ENCODE peak calls at places on chromosome X, in six cellular contexts. T is K562, V is HepG2, C is GM23338, D is GM12878, R is H1. B is an unnamed sample.
A peak's percentile ranks its signal among the peaks of the same experiment; 100 is the strongest.

GRCh38 chrX:45598841-45599240 is 398.2 kb upstream of the DIPK2B start:
- DNase-seq in R (no peak), C (no peak), V (no peak), D (no peak), T (no peak), B (no peak)

GRCh38 chrX:39509157-39509556 is 588.6 kb downstream of the BCOR start:
- DNase-seq in T (no peak), V (no peak), C (no peak), R (no peak), D (no peak), B (no peak)

GRCh38 chrX:136847874-136848273 is 32.7 kb downstream of the RBMX start:
- DNase-seq in C (no peak), R (no peak), V (no peak), D (no peak), T (peak; percentile 48), B (no peak)

GRCh38 chrX:46653482-46653881 is 79.9 kb downstream of the CHST7 start:
- DNase-seq in T (peak; percentile 7), D (no peak), V (peak; percentile 3), R (peak; percentile 53), C (peak; percentile 44), B (peak; percentile 54)

GRCh38 chrX:150363561-150364346 is 637 bp downstream of the MAMLD1 start:
- DNase-seq in V (no peak), T (no peak), D (no peak), C (peak; percentile 59), R (peak; percentile 50), B (peak; percentile 23)

GRCh38 chrX:30814978-30815377 is 74.1 kb downstream of the TAB3 start:
- DNase-seq in D (no peak), T (no peak), V (no peak), C (no peak), R (no peak), B (no peak)

GRCh38 chrX:72387247-72387646 is 81.5 kb upstream of the CITED1 start:
- DNase-seq in T (no peak), C (no peak), D (no peak), V (no peak), R (no peak), B (no peak)

GRCh38 chrX:103839404-103839803 is 7.3 kb upstream of the RAB9B start:
- DNase-seq in T (no peak), C (no peak), V (no peak), D (no peak), R (no peak), B (no peak)

GRCh38 chrX:30307466-30307865 is 1.7 kb downstream of the NR0B1 start:
- DNase-seq in D (no peak), C (no peak), R (no peak), T (no peak), V (no peak), B (no peak)

GRCh38 chrX:46912673-46913491 is 661 bp downstream of the JADE3 start:
- DNase-seq in C (peak; percentile 76), V (peak; percentile 39), D (no peak), T (peak; percentile 46), R (peak; percentile 60), B (peak; percentile 69)

DNA sequence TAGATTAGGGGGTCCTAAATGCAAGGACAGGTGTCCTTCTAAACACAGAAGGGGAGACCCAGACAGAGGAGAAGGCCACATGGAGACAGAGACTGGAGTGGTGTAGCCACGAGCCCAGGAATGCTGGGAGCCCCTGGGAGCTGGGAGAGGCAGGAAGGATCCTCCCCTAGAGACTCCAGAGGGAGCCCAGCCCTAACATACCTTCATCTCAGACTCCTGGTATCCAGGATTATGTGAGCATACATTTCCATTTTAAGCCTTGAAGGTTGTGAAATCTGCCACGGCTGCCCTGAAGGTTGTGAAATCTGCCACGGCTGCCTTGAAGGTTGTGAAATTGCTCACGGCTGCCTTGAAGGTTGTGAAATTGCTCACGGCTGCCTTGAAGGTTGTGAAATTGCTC is 148.4 kb downstream of the ASMT start:
- DNase-seq in R (no peak), T (no peak), C (no peak), V (no peak), D (no peak), B (no peak)
- TF ChIP-seq CREB1 in R (no peak), T (no peak), C (no peak), V (no peak), D (no peak), B (no peak)

GRCh38 chrX:115609621-115610020 is 48.6 kb downstream of the PLS3 start:
- DNase-seq in V (no peak), T (no peak), C (no peak), D (no peak), R (no peak), B (no peak)

GRCh38 chrX:115603534-115604074 is 42.6 kb downstream of the PLS3 start:
- DNase-seq in V (no peak), C (no peak), R (no peak), D (no peak), T (no peak), B (no peak)

GRCh38 chrX:115602729-115603389 is 41.9 kb downstream of the PLS3 start:
- DNase-seq in R (no peak), T (no peak), C (no peak), D (no peak), V (no peak), B (no peak)

GRCh38 chrX:115602308-115602707 is 41.3 kb downstream of the PLS3 start:
- DNase-seq in D (no peak), T (no peak), C (no peak), R (no peak), V (no peak), B (no peak)

GRCh38 chrX:115606861-115607260 is 45.9 kb downstream of the PLS3 start:
- DNase-seq in C (no peak), V (no peak), R (no peak), D (no peak), T (no peak), B (no peak)
- TF ChIP-seq CREB1 in C (no peak), V (no peak), R (no peak), D (no peak), T (no peak), B (no peak)

GRCh38 chrX:107731831-107732502 is 43.6 kb downstream of the TSC22D3 start:
- DNase-seq in C (peak; percentile 42), T (peak; percentile 70), R (no peak), D (no peak), V (no peak), B (peak; percentile 52)
- TF ChIP-seq CREB1 in C (no peak), T (no peak), R (no peak), D (no peak), V (no peak), B (no peak)

GRCh38 chrX:100928660-100929613 is at the start of gene XKRX:
- DNase-seq in V (no peak), C (peak; percentile 82), T (peak; percentile 11), D (no peak), R (peak; percentile 74), B (peak; percentile 80)
- TF ChIP-seq CREB1 in V (no peak), C (no peak), T (no peak), D (no peak), R (no peak), B (no peak)

GRCh38 chrX:17968367-17968766 is 107.3 kb upstream of the RAI2 start:
- DNase-seq in T (no peak), D (no peak), R (no peak), V (no peak), C (no peak), B (no peak)

GRCh38 chrX:17964871-17965270 is 103.8 kb upstream of the RAI2 start:
- DNase-seq in R (no peak), T (no peak), D (no peak), C (no peak), V (no peak), B (no peak)

DNA sequence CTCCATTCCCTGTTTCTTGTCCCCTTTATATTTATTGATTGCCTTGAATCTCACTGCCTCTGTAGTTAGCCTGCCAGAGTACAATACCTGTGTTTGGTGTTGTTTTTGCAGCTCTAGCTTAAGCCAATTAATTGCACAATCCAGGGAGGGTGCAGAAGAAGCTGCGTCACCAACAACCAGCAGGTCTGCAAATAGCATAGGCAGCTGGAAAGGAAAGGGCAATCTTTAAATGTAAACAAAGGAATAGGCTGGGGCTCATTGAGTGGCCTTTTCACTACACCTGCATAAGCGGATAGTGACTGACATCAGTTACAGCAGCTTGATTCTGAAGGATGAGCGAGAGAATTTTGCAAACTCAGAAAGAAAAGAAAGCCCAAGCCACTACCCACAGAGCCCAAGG is 106.8 kb upstream of the RAI2 start:
- DNase-seq in V (no peak), T (no peak), D (no peak), R (no peak), C (peak; percentile 9), B (no peak)
- TF ChIP-seq CREB1 in V (no peak), T (no peak), D (no peak), R (no peak), C (no peak), B (no peak)

GRCh38 chrX:105263171-105263570 is 42.7 kb upstream of the TEX13A start:
- DNase-seq in C (no peak), R (no peak), V (no peak), T (no peak), D (no peak), B (no peak)

GRCh38 chrX:105260291-105261043 is 40.0 kb upstream of the TEX13A start:
- DNase-seq in R (no peak), V (no peak), D (no peak), C (no peak), T (no peak), B (peak; percentile 10)
- TF ChIP-seq CREB1 in R (no peak), V (no peak), D (no peak), C (no peak), T (no peak), B (no peak)

DNA sequence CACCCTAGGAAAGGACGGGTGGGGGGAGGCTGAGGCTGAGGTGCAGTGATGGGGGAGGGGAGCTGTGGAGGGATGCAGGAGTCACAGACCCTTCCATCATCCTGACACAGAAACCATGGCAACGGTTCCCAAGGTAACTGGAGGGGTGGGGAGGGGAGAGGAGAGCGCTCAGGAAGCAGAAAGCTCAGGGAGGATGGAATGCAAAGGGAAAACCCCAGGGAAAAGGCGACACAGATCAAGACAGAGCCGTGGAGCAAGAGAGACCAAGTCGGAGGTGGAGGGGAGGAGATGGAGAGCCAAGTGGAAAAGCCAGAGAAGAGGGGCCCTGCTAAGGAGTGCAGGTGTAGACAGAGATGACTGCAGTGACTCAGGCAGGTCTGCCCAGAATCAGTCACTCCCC is 14.5 kb downstream of the L1CAM start:
- DNase-seq in R (no peak), V (no peak), D (no peak), C (peak; percentile 50), T (no peak), B (no peak)
- TF ChIP-seq CREB1 in R (no peak), V (no peak), D (no peak), C (no peak), T (no peak), B (no peak)

GRCh38 chrX:148872881-148873280 is 372.5 kb downstream of the AFF2 start:
- DNase-seq in C (no peak), T (no peak), R (no peak), D (no peak), V (no peak), B (no peak)
- TF ChIP-seq CREB1 in C (no peak), T (no peak), R (no peak), D (no peak), V (no peak), B (no peak)

GRCh38 chrX:129115104-129115503 is 408.2 kb downstream of the SMARCA1 start:
- DNase-seq in V (peak; percentile 45), T (peak; percentile 27), C (peak; percentile 82), R (peak; percentile 60), D (no peak), B (peak; percentile 60)
- TF ChIP-seq CREB1 in V (no peak), T (no peak), C (no peak), R (no peak), D (no peak), B (no peak)